ENCODE peak calls at places on chromosomes 2 and 18, in four cellular contexts. G is ecto neural progenitor cell; I is GM06990; X is activated effector memory CD4-positive, alpha-beta T cell treated with Interleukin-2 at 50 U/mL for 16 hours. B is an unnamed sample.

GRCh38 chr18:48007955-48008701 is 77.7 kb upstream of the SMAD2 start:
- DNase-seq in G (peak; percentile 92), X (peak; percentile 11), I (peak; percentile 18), B (peak; percentile 84)

GRCh38 chr2:12177052-12177994 is 430.9 kb downstream of the LPIN1 start:
- DNase-seq in X (no peak), I (peak; percentile 52), G (no peak), B (peak; percentile 27)

GRCh38 chr2:127464470-127465257 is 46.4 kb downstream of the PROC start:
- DNase-seq in X (no peak), I (no peak), G (no peak), B (no peak)

GRCh38 chr18:61991836-61992235 is 99.0 kb upstream of the RNF152 start:
- DNase-seq in X (no peak), I (no peak), G (no peak), B (no peak)

GRCh38 chr2:215653344-215654015 is 217.6 kb upstream of the FN1 start:
- DNase-seq in X (no peak), G (no peak), I (no peak), B (no peak)

GRCh38 chr2:49753344-49753930 is 599.1 kb upstream of the FSHR start:
- DNase-seq in X (no peak), G (no peak), I (no peak), B (no peak)

GRCh38 chr2:238290079-238290478 is 1.7 kb upstream of the PER2 start:
- DNase-seq in I (no peak), G (no peak), X (no peak), B (no peak)

GRCh38 chr2:58634653-58635347 is 393.7 kb upstream of the FANCL start:
- DNase-seq in G (no peak), I (no peak), X (no peak), B (no peak)

GRCh38 chr2:45276914-45277313 is 267.7 kb upstream of the SIX2 start:
- DNase-seq in I (no peak), G (no peak), X (no peak), B (no peak)

GRCh38 chr18:23227729-23228075 is 92.4 kb downstream of the CABLES1 start:
- DNase-seq in G (no peak), X (no peak), I (no peak), B (no peak)

GRCh38 chr2:128301501-128301966 is 17.1 kb downstream of the HS6ST1 start:
- DNase-seq in X (no peak), G (no peak), I (no peak), B (no peak)

GRCh38 chr2:107747964-107748583 is 78.6 kb upstream of the RGPD4 start:
- DNase-seq in G (no peak), X (no peak), I (no peak), B (no peak)

GRCh38 chr18:62814114-62814759 is 98.9 kb downstream of the PHLPP1 start:
- DNase-seq in I (no peak), X (no peak), G (no peak), B (no peak)

GRCh38 chr2:163681765-163682164 is 54.0 kb downstream of the FIGN start:
- DNase-seq in I (no peak), X (no peak), G (no peak), B (no peak)

GRCh38 chr2:119126650-119127049 is 31.9 kb downstream of the C1QL2 start:
- DNase-seq in G (peak; percentile 81), X (no peak), I (peak; percentile 28), B (peak; percentile 62)

GRCh38 chr2:205646680-205647079 is 35.6 kb upstream of the NRP2 start:
- DNase-seq in X (no peak), I (peak; percentile 22), G (no peak), B (peak; percentile 44)

GRCh38 chr2:191927319-191927867 is 80.5 kb upstream of the CAVIN2 start:
- DNase-seq in X (no peak), I (no peak), G (no peak), B (no peak)

GRCh38 chr2:226452768-226453167 is 346.9 kb downstream of the IRS1 start:
- DNase-seq in X (no peak), G (no peak), I (no peak), B (no peak)

GRCh38 chr2:28801726-28802125 is 8.9 kb upstream of the SPDYA start:
- DNase-seq in X (no peak), I (no peak), G (no peak), B (no peak)

GRCh38 chr2:102376052-102376591 is 20.5 kb downstream of the IL18R1 start:
- DNase-seq in X (no peak), G (no peak), I (no peak), B (no peak)

GRCh38 chr2:19119326-19120001 is 239.0 kb downstream of the OSR1 start:
- DNase-seq in G (no peak), I (no peak), X (no peak), B (no peak)